ENCODE peak calls at places on chromosomes 2 and 18, in eight cellular contexts. S is hepatic stellate cell; C is activated CD4-positive, alpha-beta T cell treated with anti-CD3 and anti-CD28 coated beads, Interleukin-2, amount 10 ng/mL, durations not matched to agents 7 days and 5 days; H is posterior vena cava; D is adrenal gland; Y is retina; M is SIG-M5; F is ovary. Q is an unnamed sample.

GRCh38 chr2:224165901-224166319 is 126.8 kb upstream of the SERPINE2 start:
- DNase-seq in H (no peak), C (no peak), D (no peak), Y (no peak), S (no peak), F (no peak), M (no peak), Q (no peak)

GRCh38 chr18:67266591-67267237 is 249.8 kb downstream of the DSEL start:
- DNase-seq in H (no peak), C (no peak), F (no peak), D (no peak), S (no peak), Y (no peak), M (no peak), Q (peak)

GRCh38 chr2:227366861-227367800 is 12.0 kb downstream of the TM4SF20 start:
- DNase-seq in M (no peak), Y (no peak), C (no peak), D (no peak), F (no peak), S (peak), H (no peak), Q (no peak)

GRCh38 chr2:102063948-102064678 is 72.4 kb downstream of the IL1R2 start:
- DNase-seq in D (peak), C (no peak), M (peak), S (peak), H (peak), Y (peak), F (peak), Q (peak)

GRCh38 chr2:237012577-237013237 is 73.0 kb upstream of the COPS8 start:
- DNase-seq in Y (no peak), M (no peak), F (no peak), C (no peak), S (no peak), D (no peak), H (no peak), Q (no peak)

GRCh38 chr2:1653956-1654695 is 90.2 kb downstream of the PXDN start:
- DNase-seq in S (peak), F (no peak), C (no peak), H (no peak), M (no peak), D (no peak), Y (no peak), Q (peak)

GRCh38 chr2:59427980-59428379 is 1125.5 kb downstream of the BCL11A start:
- DNase-seq in H (no peak), M (no peak), C (no peak), S (no peak), D (no peak), F (no peak), Y (no peak), Q (no peak)

GRCh38 chr2:199988176-199988575 is 32.8 kb downstream of the MAIP1 start:
- DNase-seq in S (no peak), D (no peak), Y (no peak), F (no peak), C (no peak), M (no peak), H (no peak), Q (no peak)

GRCh38 chr2:205704101-205704741 is 21.9 kb downstream of the NRP2 start:
- DNase-seq in F (peak), H (no peak), Y (no peak), M (no peak), S (no peak), D (no peak), C (no peak), Q (peak)